ENCODE peak calls at places on chromosomes 4 and X, in five cellular contexts. J is upper lobe of left lung, C is breast epithelium, N is stomach, U is endothelial cell of umbilical vein. D is an unnamed sample. For H3K4me1, the result is how much of the 10 kb centered on the place peaks cover.

GRCh38 chr4:124414641-124415040 is 297.9 kb downstream of the ANKRD50 start:
- DNase-seq in J (no peak), C (no peak), N (no peak), U (no peak), D (no peak)

GRCh38 chr4:170853422-170854021 is 763.8 kb upstream of the AADAT start:
- DNase-seq in J (peak), C (no peak), N (peak), U (no peak), D (no peak)

GRCh38 chrX:69158166-69159040 is 6.8 kb downstream of the PJA1 start:
- DNase-seq in J (no peak), C (no peak), N (peak), U (peak), D (peak)

GRCh38 chr4:113153529-113154101 is 104.2 kb downstream of the ANK2 start:
- DNase-seq in J (no peak), C (no peak), N (no peak), U (no peak), D (no peak)

GRCh38 chr4:118331352-118331751 is 21.5 kb downstream of the PRSS12 start:
- DNase-seq in J (no peak), C (no peak), N (no peak), U (no peak), D (no peak)

GRCh38 chrX:46325312-46325877 is 219.8 kb downstream of the ZNF674 start:
- DNase-seq in J (no peak), C (peak), N (no peak), U (peak), D (no peak)

GRCh38 chrX:153598541-153599191 is at the start of gene CCNQ:
- DNase-seq in J (peak), C (no peak), N (peak), U (peak), D (no peak)

GRCh38 chr4:123110685-123111084 is 188.3 kb upstream of the NUDT6 start:
- DNase-seq in J (no peak), C (no peak), N (no peak), U (no peak), D (no peak)

GRCh38 chr4:74206088-74206826 is 48.3 kb downstream of the MTHFD2L start:
- DNase-seq in J (no peak), C (no peak), N (no peak), U (no peak), D (no peak)

GRCh38 chr4:110364911-110365520 is 110.9 kb upstream of the ENPEP start:
- DNase-seq in J (no peak), C (no peak), N (no peak), U (no peak), D (no peak)

GRCh38 chrX:7120578-7121219 is 26.8 kb upstream of the STS start:
- DNase-seq in J (no peak), C (no peak), N (no peak), U (peak), D (no peak)

GRCh38 chr4:36006226-36006625 is 238.1 kb downstream of the ARAP2 start:
- DNase-seq in J (no peak), C (no peak), N (no peak), U (no peak), D (no peak)

GRCh38 chrX:119063428-119063827 is 9.4 kb upstream of the CT47C1 start:
- DNase-seq in J (no peak), C (no peak), N (no peak), U (no peak), D (no peak)

GRCh38 chrX:30278365-30278764 is 30.8 kb downstream of the NR0B1 start:
- DNase-seq in J (no peak), C (no peak), N (no peak), U (no peak), D (no peak)

GRCh38 chr4:8872402-8873291 is 1.0 kb upstream of the HMX1 start:
- DNase-seq in J (no peak), C (no peak), N (no peak), U (no peak), D (no peak)

GRCh38 chr4:8870647-8871416 is 807 bp downstream of the HMX1 start:
- DNase-seq in J (peak), C (no peak), N (no peak), U (no peak), D (no peak)

GRCh38 chr4:8869002-8869878 is 2.4 kb downstream of the HMX1 start:
- DNase-seq in J (no peak), C (no peak), N (no peak), U (no peak), D (no peak)

GRCh38 chr4:8869879-8870646 is 1.6 kb downstream of the HMX1 start:
- DNase-seq in J (no peak), C (no peak), N (no peak), U (no peak), D (no peak)

GRCh38 chr4:8871417-8872401 is at the start of gene HMX1:
- DNase-seq in J (peak), C (no peak), N (no peak), U (no peak), D (no peak)
- TF ChIP-seq POLR2AphosphoS5 in J (no peak), C (no peak), N (no peak), U (no peak), D (no peak)

GRCh38 chrX:53281321-53281822 is at the start of gene IQSEC2:
- DNase-seq in J (peak), C (peak), N (peak), U (peak), D (no peak)

GRCh38 chrX:53282313-53282712 is 929 bp upstream of the IQSEC2 start:
- DNase-seq in J (no peak), C (no peak), N (no peak), U (no peak), D (no peak)

GRCh38 chrX:53280316-53280702 is 1.1 kb downstream of the IQSEC2 start:
- DNase-seq in J (no peak), C (no peak), N (no peak), U (no peak), D (no peak)

GRCh38 chrX:53280703-53281320 is 572 bp downstream of the IQSEC2 start:
- DNase-seq in J (no peak), C (no peak), N (no peak), U (peak), D (no peak)

GRCh38 chrX:53279296-53280237 is 1.8 kb downstream of the IQSEC2 start:
- DNase-seq in J (no peak), C (no peak), N (no peak), U (no peak), D (no peak)
- H3K4me3 ChIP-seq in J (peak), C (no peak), N (peak), U (no peak), D (peak)

GRCh38 chrX:23900220-23900797 is 7.4 kb downstream of the APOO start:
- DNase-seq in J (no peak), C (no peak), N (no peak), U (no peak), D (no peak)

GRCh38 chrX:23904096-23904495 is 3.6 kb downstream of the APOO start:
- DNase-seq in J (no peak), C (no peak), N (no peak), U (peak), D (no peak)

GRCh38 chrX:23901065-23901464 is 6.7 kb downstream of the APOO start:
- DNase-seq in J (no peak), C (peak), N (no peak), U (peak), D (no peak)

GRCh38 chrX:23901805-23902204 is 5.9 kb downstream of the APOO start:
- DNase-seq in J (no peak), C (peak), N (peak), U (peak), D (no peak)

GRCh38 chrX:23902419-23902818 is 5.3 kb downstream of the APOO start:
- DNase-seq in J (no peak), C (no peak), N (no peak), U (peak), D (no peak)
- H3K4me1 ChIP-seq in J (under half), C (under half), N (under half), U (under half), D (under half)

GRCh38 chr4:13548059-13548983 is 4.0 kb upstream of the NKX3-2 start:
- DNase-seq in J (peak), C (no peak), N (no peak), U (no peak), D (no peak)

GRCh38 chr4:13545394-13545808 is 1.1 kb upstream of the NKX3-2 start:
- DNase-seq in J (no peak), C (no peak), N (no peak), U (no peak), D (no peak)

GRCh38 chr4:13546374-13546854 is 2.1 kb upstream of the NKX3-2 start:
- DNase-seq in J (no peak), C (no peak), N (no peak), U (no peak), D (no peak)

GRCh38 chr4:13547563-13548041 is 3.3 kb upstream of the NKX3-2 start:
- DNase-seq in J (peak), C (no peak), N (no peak), U (no peak), D (no peak)

GRCh38 chr4:13546855-13547562 is 2.7 kb upstream of the NKX3-2 start:
- DNase-seq in J (peak), C (no peak), N (no peak), U (no peak), D (no peak)
- TF ChIP-seq POLR2AphosphoS5 in J (no peak), C (no peak), N (no peak), U (no peak), D (no peak)

GRCh38 chr4:85475631-85476233 is 782 bp downstream of the ARHGAP24 start:
- DNase-seq in J (peak), C (no peak), N (no peak), U (no peak), D (no peak)
- H3K4me3 ChIP-seq in J (peak), C (peak), N (peak), U (no peak), D (peak)

GRCh38 chr4:10100734-10101216 is 15.8 kb downstream of the WDR1 start:
- DNase-seq in J (no peak), C (no peak), N (no peak), U (no peak), D (no peak)

GRCh38 chr4:10101559-10102192 is 14.9 kb downstream of the WDR1 start:
- DNase-seq in J (no peak), C (peak), N (no peak), U (no peak), D (no peak)

GRCh38 chr4:10102981-10103330 is 13.6 kb downstream of the WDR1 start:
- DNase-seq in J (no peak), C (no peak), N (no peak), U (no peak), D (no peak)

GRCh38 chr4:10104211-10104990 is 12.2 kb downstream of the WDR1 start:
- DNase-seq in J (no peak), C (no peak), N (no peak), U (no peak), D (no peak)

GRCh38 chr4:10102193-10102980 is 14.2 kb downstream of the WDR1 start:
- DNase-seq in J (no peak), C (no peak), N (no peak), U (no peak), D (no peak)
- H3K4me1 ChIP-seq in J (half or more), C (under half), N (half or more), U (half or more), D (half or more)